ENCODE peak calls at places on chromosomes 5 and 9, in ten cellular contexts. P is CD8-positive, alpha-beta T cell; N is tibial artery; T is PC-3; V is endodermal cell; M is A549; C is RWPE1; G is thyroid gland; L is neural progenitor cell; B is vagina. K is an unnamed sample.

GRCh38 chr5:58937031-58937681 is 354.3 kb downstream of the RAB3C start:
- DNase-seq in P (no peak), N (no peak), T (no peak), V (peak), M (no peak), C (no peak), G (no peak), L (no peak), B (no peak), K (no peak)

GRCh38 chr5:125151150-125151932 is 404.9 kb upstream of the ZNF608 start:
- DNase-seq in P (no peak), N (no peak), T (no peak), V (no peak), M (no peak), C (no peak), G (no peak), L (peak), B (no peak), K (no peak)

GRCh38 chr5:369151-369939 is 47.8 kb downstream of the AHRR start:
- DNase-seq in P (peak), N (peak), T (no peak), V (peak), M (no peak), C (no peak), G (no peak), L (no peak), B (peak), K (peak)

GRCh38 chr5:125125031-125125823 is 378.8 kb upstream of the ZNF608 start:
- DNase-seq in P (no peak), N (no peak), T (no peak), V (no peak), M (no peak), C (no peak), G (no peak), L (no peak), B (no peak), K (no peak)

GRCh38 chr9:128636024-128636390 is 20.6 kb downstream of the DYNC2I2 start:
- DNase-seq in P (no peak), N (peak), T (peak), V (peak), M (peak), C (peak), G (peak), L (peak), B (no peak), K (no peak)

GRCh38 chr9:129568560-129569505 is 52.1 kb downstream of the C9orf50 start:
- DNase-seq in P (peak), N (peak), T (no peak), V (peak), M (peak), C (no peak), G (peak), L (peak), B (no peak), K (peak)

GRCh38 chr5:119411291-119411934 is 40.9 kb upstream of the HSD17B4 start:
- DNase-seq in P (no peak), N (no peak), T (peak), V (no peak), M (no peak), C (peak), G (no peak), L (no peak), B (no peak), K (no peak)

GRCh38 chr5:102036927-102037326 is 259.2 kb downstream of the SLCO4C1 start:
- DNase-seq in P (no peak), N (no peak), T (no peak), V (no peak), M (no peak), C (no peak), G (peak), L (no peak), B (no peak), K (no peak)

GRCh38 chr5:72441861-72442540 is 65.2 kb downstream of the ZNF366 start:
- DNase-seq in P (no peak), N (no peak), T (peak), V (no peak), M (peak), C (peak), G (no peak), L (no peak), B (no peak), K (no peak)

GRCh38 chr5:77425420-77425819 is 66.7 kb downstream of the WDR41 start:
- DNase-seq in P (no peak), N (no peak), T (no peak), V (no peak), M (no peak), C (no peak), G (no peak), L (no peak), B (no peak), K (no peak)

GRCh38 chr9:74920944-74921626 is 31.6 kb downstream of the C9orf40 start:
- DNase-seq in P (no peak), N (no peak), T (peak), V (no peak), M (no peak), C (peak), G (no peak), L (no peak), B (no peak), K (no peak)

GRCh38 chr9:4235951-4236804 is 63.7 kb downstream of the GLIS3 start:
- DNase-seq in P (no peak), N (no peak), T (peak), V (peak), M (peak), C (peak), G (no peak), L (no peak), B (no peak), K (no peak)

GRCh38 chr5:168023190-168023589 is 268.3 kb upstream of the WWC1 start:
- DNase-seq in P (no peak), N (no peak), T (no peak), V (no peak), M (no peak), C (no peak), G (peak), L (peak), B (no peak), K (no peak)

GRCh38 chr9:110133059-110133458 is 74.9 kb downstream of the C9orf152 start:
- DNase-seq in P (no peak), N (no peak), T (peak), V (no peak), M (no peak), C (no peak), G (no peak), L (no peak), B (no peak), K (no peak)

DNA sequence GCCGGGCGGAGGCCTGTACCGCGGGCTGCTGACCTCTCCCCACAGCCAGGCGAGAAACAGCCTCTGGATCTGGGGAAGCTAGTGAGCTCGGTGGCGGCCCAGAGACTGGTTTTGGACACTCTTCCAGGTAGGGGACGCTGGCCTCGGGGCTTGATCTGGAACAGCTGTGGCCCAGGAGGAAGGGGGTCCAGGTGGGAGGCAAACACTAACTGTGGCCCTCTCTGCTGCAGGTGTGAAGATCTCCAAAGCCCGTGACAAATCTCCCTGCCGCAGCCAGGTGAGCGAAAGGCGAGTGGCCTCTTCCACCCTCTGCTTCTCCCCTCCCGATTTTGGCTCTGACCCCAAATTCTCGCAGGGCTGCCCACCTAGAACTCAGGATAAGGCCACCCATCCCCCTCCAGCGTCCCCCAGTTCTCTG is 13.1 kb upstream of the SLC34A1 start:
- DNase-seq in P (no peak), N (no peak), T (no peak), V (no peak), M (no peak), C (no peak), G (no peak), L (no peak), B (no peak), K (no peak)
- H3K27ac ChIP-seq in P (no peak), N (no peak), T (peak), V (no peak), M (peak), C (peak), G (no peak), L (no peak), B (peak), K (no peak)

GRCh38 chr5:127909078-127909477 is 174.5 kb upstream of the SLC12A2 start:
- DNase-seq in P (no peak), N (no peak), T (peak), V (peak), M (peak), C (peak), G (peak), L (peak), B (no peak), K (no peak)

GRCh38 chr5:127909821-127910220 is 173.7 kb upstream of the SLC12A2 start:
- DNase-seq in P (no peak), N (no peak), T (no peak), V (no peak), M (no peak), C (no peak), G (no peak), L (no peak), B (no peak), K (no peak)

GRCh38 chr5:127910307-127910956 is 173.1 kb upstream of the SLC12A2 start:
- DNase-seq in P (no peak), N (no peak), T (no peak), V (no peak), M (no peak), C (no peak), G (no peak), L (no peak), B (no peak), K (no peak)

GRCh38 chr5:127907907-127908306 is 175.7 kb upstream of the SLC12A2 start:
- DNase-seq in P (no peak), N (no peak), T (no peak), V (no peak), M (no peak), C (no peak), G (no peak), L (no peak), B (no peak), K (no peak)

DNA sequence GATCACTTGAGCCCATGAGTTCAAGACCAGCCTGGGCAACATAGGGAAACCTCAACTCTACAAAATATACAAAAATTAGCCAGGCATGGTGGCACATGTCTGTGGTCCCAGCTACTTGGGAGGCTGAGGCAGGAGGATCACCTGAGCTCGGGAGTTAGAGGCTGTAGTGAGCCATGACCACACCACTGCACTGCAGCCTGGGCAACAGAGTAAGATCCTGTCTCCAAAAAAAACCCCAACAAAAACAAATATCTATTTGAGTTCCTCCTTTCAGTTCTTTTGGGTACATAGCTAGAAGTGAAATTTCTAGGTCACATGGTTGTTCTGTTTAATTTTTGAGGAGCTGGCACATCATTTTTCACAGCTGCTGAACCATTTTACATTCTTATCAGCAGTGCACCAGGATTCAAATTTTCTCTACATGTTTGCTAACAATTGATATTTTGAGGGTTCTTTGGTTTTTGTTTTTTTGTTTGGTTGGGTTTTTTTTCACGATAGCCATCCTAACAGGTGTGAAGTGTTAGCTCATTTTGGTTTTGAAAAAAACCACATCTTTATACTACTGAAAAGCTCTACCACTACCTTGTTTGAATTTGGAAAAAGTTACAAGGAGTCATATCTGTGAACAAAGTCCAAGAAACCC is 176.9 kb upstream of the SLC12A2 start:
- DNase-seq in P (no peak), N (no peak), T (no peak), V (no peak), M (no peak), C (no peak), G (no peak), L (no peak), B (no peak), K (no peak)
- TF ChIP-seq CTCF in P (no peak), N (no peak), T (no peak), V (no peak), M (no peak), C (no peak), G (no peak), L (no peak), B (no peak), K (no peak)

GRCh38 chr5:179362355-179362754 is 17.1 kb upstream of the ADAMTS2 start:
- DNase-seq in P (no peak), N (no peak), T (no peak), V (no peak), M (no peak), C (no peak), G (no peak), L (no peak), B (no peak), K (no peak)
- H3K27ac ChIP-seq in P (no peak), N (no peak), T (no peak), V (no peak), M (no peak), C (no peak), G (no peak), L (no peak), B (no peak), K (no peak)

GRCh38 chr5:174457141-174457678 is 267.2 kb upstream of the MSX2 start:
- DNase-seq in P (no peak), N (no peak), T (no peak), V (peak), M (no peak), C (no peak), G (no peak), L (no peak), B (no peak), K (no peak)
- TF ChIP-seq CTCF in P (no peak), N (no peak), T (no peak), V (no peak), M (no peak), C (no peak), G (no peak), L (no peak), B (no peak), K (no peak)

DNA sequence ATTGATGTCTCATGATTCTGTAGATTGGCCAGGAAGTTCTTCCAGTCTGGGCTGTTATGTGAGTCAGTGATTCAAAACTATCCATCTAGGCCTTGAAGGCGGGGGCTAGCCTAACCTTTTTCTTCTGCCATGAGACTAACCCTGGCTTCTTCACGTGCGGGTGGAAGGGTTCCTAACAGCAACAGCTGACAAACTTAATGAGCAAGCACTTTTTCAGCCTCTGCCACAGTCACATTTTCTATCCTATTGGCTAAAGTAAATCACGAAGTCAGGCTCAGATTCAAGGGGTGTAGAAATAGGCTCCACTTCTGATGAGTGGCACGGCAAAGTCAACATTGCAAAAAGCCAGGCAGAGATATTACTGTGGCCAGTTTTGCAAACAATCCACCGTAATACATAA is 68.4 kb downstream of the STK32A start:
- DNase-seq in P (no peak), N (no peak), T (peak), V (no peak), M (no peak), C (no peak), G (peak), L (no peak), B (no peak), K (no peak)
- H3K27ac ChIP-seq in P (no peak), N (peak), T (peak), V (no peak), M (peak), C (no peak), G (peak), L (no peak), B (no peak), K (peak)